ENCODE peak calls at places on chromosomes 11 and 22, in eight cellular contexts. One of them, this sample, is unnamed.

GRCh38 chr11:109237636-109238035 is 184.4 kb upstream of the C11orf87 start:
- DNase-seq in brain microvascular endothelial cell: no peak
- DNase-seq in A549: no peak
- DNase-seq in fibroblast of the aortic adventitia: no peak
- DNase-seq in PC-3: no peak
- DNase-seq in neural progenitor cell: no peak
- DNase-seq in sigmoid colon: no peak
- DNase-seq in vagina: no peak
- DNase-seq in this sample: no peak

GRCh38 chr11:57480409-57481137 is 20.2 kb downstream of the RTN4RL2 start:
- DNase-seq in brain microvascular endothelial cell: peak; percentile 29
- DNase-seq in PC-3: peak; percentile 80
- DNase-seq in fibroblast of the aortic adventitia: peak; percentile 42
- DNase-seq in A549: peak; percentile 77
- DNase-seq in vagina: no peak
- DNase-seq in neural progenitor cell: peak; percentile 84
- DNase-seq in sigmoid colon: no peak
- DNase-seq in this sample: peak; percentile 78

GRCh38 chr11:28123151-28123571 is 15.0 kb downstream of the METTL15 start:
- DNase-seq in PC-3: peak; percentile 58
- DNase-seq in sigmoid colon: no peak
- DNase-seq in A549: no peak
- DNase-seq in fibroblast of the aortic adventitia: no peak
- DNase-seq in brain microvascular endothelial cell: no peak
- DNase-seq in vagina: no peak
- DNase-seq in neural progenitor cell: no peak
- DNase-seq in this sample: no peak

GRCh38 chr11:8259316-8259995 is 4.2 kb downstream of the LMO1 start:
- DNase-seq in A549: no peak
- DNase-seq in neural progenitor cell: no peak
- DNase-seq in fibroblast of the aortic adventitia: no peak
- DNase-seq in brain microvascular endothelial cell: no peak
- DNase-seq in vagina: no peak
- DNase-seq in sigmoid colon: peak; percentile 61
- DNase-seq in PC-3: no peak
- DNase-seq in this sample: no peak

GRCh38 chr22:19896665-19897355 is 42.1 kb upstream of the GNB1L start:
- DNase-seq in A549: no peak
- DNase-seq in sigmoid colon: no peak
- DNase-seq in neural progenitor cell: no peak
- DNase-seq in fibroblast of the aortic adventitia: no peak
- DNase-seq in brain microvascular endothelial cell: no peak
- DNase-seq in vagina: no peak
- DNase-seq in PC-3: no peak
- DNase-seq in this sample: no peak

GRCh38 chr11:69655479-69656394 is 14.8 kb downstream of the CCND1 start:
- DNase-seq in fibroblast of the aortic adventitia: no peak
- DNase-seq in sigmoid colon: peak; percentile 58
- DNase-seq in neural progenitor cell: no peak
- DNase-seq in brain microvascular endothelial cell: no peak
- DNase-seq in A549: no peak
- DNase-seq in vagina: no peak
- DNase-seq in PC-3: peak; percentile 46
- DNase-seq in this sample: no peak

GRCh38 chr11:64844330-64845124 is at the start of gene CDC42BPG:
- DNase-seq in A549: peak; percentile 68
- DNase-seq in brain microvascular endothelial cell: peak; percentile 37
- DNase-seq in neural progenitor cell: peak; percentile 82
- DNase-seq in PC-3: peak; percentile 95
- DNase-seq in sigmoid colon: no peak
- DNase-seq in vagina: no peak
- DNase-seq in fibroblast of the aortic adventitia: peak; percentile 45
- DNase-seq in this sample: peak; percentile 58

GRCh38 chr11:76806608-76807205 is 23.6 kb downstream of the TSKU start:
- DNase-seq in sigmoid colon: no peak
- DNase-seq in neural progenitor cell: no peak
- DNase-seq in brain microvascular endothelial cell: no peak
- DNase-seq in PC-3: no peak
- DNase-seq in A549: no peak
- DNase-seq in fibroblast of the aortic adventitia: no peak
- DNase-seq in vagina: no peak
- DNase-seq in this sample: no peak

GRCh38 chr11:1830500-1831223 is 4.1 kb upstream of the SYT8 start:
- DNase-seq in brain microvascular endothelial cell: no peak
- DNase-seq in fibroblast of the aortic adventitia: no peak
- DNase-seq in neural progenitor cell: no peak
- DNase-seq in A549: no peak
- DNase-seq in sigmoid colon: no peak
- DNase-seq in PC-3: no peak
- DNase-seq in vagina: no peak
- DNase-seq in this sample: no peak

GRCh38 chr11:77269484-77270123 is 31.9 kb downstream of the GDPD4 start:
- DNase-seq in sigmoid colon: no peak
- DNase-seq in brain microvascular endothelial cell: peak; percentile 29
- DNase-seq in PC-3: peak; percentile 62
- DNase-seq in A549: no peak
- DNase-seq in vagina: no peak
- DNase-seq in fibroblast of the aortic adventitia: no peak
- DNase-seq in neural progenitor cell: no peak
- DNase-seq in this sample: no peak

GRCh38 chr11:119417726-119418540 is 5.0 kb downstream of the THY1 start:
- DNase-seq in A549: no peak
- DNase-seq in vagina: no peak
- DNase-seq in PC-3: peak; percentile 70
- DNase-seq in neural progenitor cell: no peak
- DNase-seq in brain microvascular endothelial cell: peak; percentile 62
- DNase-seq in sigmoid colon: no peak
- DNase-seq in fibroblast of the aortic adventitia: peak; percentile 92
- DNase-seq in this sample: no peak

GRCh38 chr11:87926250-87926970 is 248.8 kb downstream of the RAB38 start:
- DNase-seq in fibroblast of the aortic adventitia: peak; percentile 1
- DNase-seq in sigmoid colon: no peak
- DNase-seq in neural progenitor cell: no peak
- DNase-seq in vagina: no peak
- DNase-seq in brain microvascular endothelial cell: peak; percentile 90
- DNase-seq in PC-3: peak; percentile 98
- DNase-seq in A549: peak; percentile 29
- DNase-seq in this sample: no peak

GRCh38 chr11:292211-293121 is 3.5 kb downstream of the PGGHG start:
- DNase-seq in vagina: no peak
- DNase-seq in A549: no peak
- DNase-seq in sigmoid colon: peak; percentile 60
- DNase-seq in neural progenitor cell: no peak
- DNase-seq in fibroblast of the aortic adventitia: no peak
- DNase-seq in brain microvascular endothelial cell: no peak
- DNase-seq in PC-3: no peak
- DNase-seq in this sample: no peak

GRCh38 chr11:68992743-68993255 is 12.0 kb upstream of the MRGPRD start:
- DNase-seq in fibroblast of the aortic adventitia: no peak
- DNase-seq in PC-3: no peak
- DNase-seq in neural progenitor cell: no peak
- DNase-seq in sigmoid colon: peak; percentile 41
- DNase-seq in brain microvascular endothelial cell: no peak
- DNase-seq in A549: no peak
- DNase-seq in vagina: no peak
- DNase-seq in this sample: no peak

GRCh38 chr22:26482171-26482570 is 1.4 kb downstream of the HPS4 start:
- DNase-seq in sigmoid colon: no peak
- DNase-seq in PC-3: no peak
- DNase-seq in A549: no peak
- DNase-seq in brain microvascular endothelial cell: no peak
- DNase-seq in fibroblast of the aortic adventitia: no peak
- DNase-seq in vagina: no peak
- DNase-seq in neural progenitor cell: no peak
- DNase-seq in this sample: no peak
- TF ChIP-seq CTCF in sigmoid colon: no peak
- TF ChIP-seq CTCF in PC-3: no peak
- TF ChIP-seq CTCF in A549: no peak
- TF ChIP-seq CTCF in brain microvascular endothelial cell: no peak
- TF ChIP-seq CTCF in fibroblast of the aortic adventitia: no peak
- TF ChIP-seq CTCF in vagina: no peak
- TF ChIP-seq CTCF in neural progenitor cell: no peak
- TF ChIP-seq CTCF in this sample: no peak

GRCh38 chr11:111307472-111308108 is 9.2 kb downstream of the POU2AF3 start:
- DNase-seq in A549: no peak
- DNase-seq in fibroblast of the aortic adventitia: no peak
- DNase-seq in neural progenitor cell: no peak
- DNase-seq in brain microvascular endothelial cell: no peak
- DNase-seq in vagina: no peak
- DNase-seq in sigmoid colon: no peak
- DNase-seq in PC-3: peak; percentile 37
- DNase-seq in this sample: no peak

GRCh38 chr11:111310088-111310487 is 11.7 kb downstream of the POU2AF3 start:
- DNase-seq in neural progenitor cell: no peak
- DNase-seq in brain microvascular endothelial cell: no peak
- DNase-seq in vagina: no peak
- DNase-seq in A549: no peak
- DNase-seq in fibroblast of the aortic adventitia: no peak
- DNase-seq in sigmoid colon: no peak
- DNase-seq in PC-3: peak; percentile 44
- DNase-seq in this sample: no peak

GRCh38 chr11:111309516-111309915 is 11.2 kb downstream of the POU2AF3 start:
- DNase-seq in brain microvascular endothelial cell: no peak
- DNase-seq in sigmoid colon: no peak
- DNase-seq in neural progenitor cell: no peak
- DNase-seq in fibroblast of the aortic adventitia: no peak
- DNase-seq in PC-3: no peak
- DNase-seq in A549: no peak
- DNase-seq in vagina: no peak
- DNase-seq in this sample: no peak

GRCh38 chr11:111306321-111306720 is 8.0 kb downstream of the POU2AF3 start:
- DNase-seq in A549: no peak
- DNase-seq in brain microvascular endothelial cell: no peak
- DNase-seq in PC-3: no peak
- DNase-seq in sigmoid colon: no peak
- DNase-seq in neural progenitor cell: no peak
- DNase-seq in vagina: no peak
- DNase-seq in fibroblast of the aortic adventitia: no peak
- DNase-seq in this sample: no peak

DNA sequence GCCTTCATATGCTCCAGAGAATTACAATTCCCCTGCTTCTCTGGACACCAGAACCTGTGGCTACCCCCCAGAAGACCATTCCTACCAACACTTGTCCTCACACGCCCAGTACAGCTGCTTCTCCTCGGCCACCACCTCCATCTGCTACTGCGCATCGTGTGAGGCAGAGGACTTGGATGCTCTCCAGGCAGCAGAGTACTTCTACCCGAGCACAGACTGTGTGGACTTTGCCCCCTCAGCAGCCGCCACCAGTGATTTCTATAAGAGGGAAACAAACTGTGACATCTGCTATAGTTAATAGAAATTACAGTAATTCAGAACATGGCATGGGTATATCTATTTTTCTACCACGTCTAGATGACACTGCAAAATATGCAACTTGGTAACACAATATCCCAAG is 9.8 kb downstream of the POU2AF3 start:
- DNase-seq in A549: peak; percentile 58
- DNase-seq in PC-3: no peak
- DNase-seq in sigmoid colon: no peak
- DNase-seq in neural progenitor cell: no peak
- DNase-seq in fibroblast of the aortic adventitia: no peak
- DNase-seq in brain microvascular endothelial cell: no peak
- DNase-seq in vagina: no peak
- DNase-seq in this sample: no peak
- TF ChIP-seq CTCF in A549: no peak
- TF ChIP-seq CTCF in PC-3: no peak
- TF ChIP-seq CTCF in sigmoid colon: no peak
- TF ChIP-seq CTCF in neural progenitor cell: no peak
- TF ChIP-seq CTCF in fibroblast of the aortic adventitia: no peak
- TF ChIP-seq CTCF in brain microvascular endothelial cell: no peak
- TF ChIP-seq CTCF in vagina: no peak
- TF ChIP-seq CTCF in this sample: no peak

GRCh38 chr11:100681064-100681502 is 6.0 kb upstream of the ARHGAP42 start:
- DNase-seq in brain microvascular endothelial cell: peak; percentile 61
- DNase-seq in sigmoid colon: peak; percentile 75
- DNase-seq in A549: peak; percentile 72
- DNase-seq in PC-3: peak; percentile 91
- DNase-seq in vagina: no peak
- DNase-seq in neural progenitor cell: no peak
- DNase-seq in fibroblast of the aortic adventitia: no peak
- DNase-seq in this sample: no peak

GRCh38 chr11:100683107-100683506 is 4.0 kb upstream of the ARHGAP42 start:
- DNase-seq in neural progenitor cell: no peak
- DNase-seq in A549: no peak
- DNase-seq in sigmoid colon: no peak
- DNase-seq in brain microvascular endothelial cell: no peak
- DNase-seq in PC-3: no peak
- DNase-seq in vagina: no peak
- DNase-seq in fibroblast of the aortic adventitia: no peak
- DNase-seq in this sample: no peak

GRCh38 chr11:100680070-100680469 is 7.0 kb upstream of the ARHGAP42 start:
- DNase-seq in PC-3: no peak
- DNase-seq in neural progenitor cell: no peak
- DNase-seq in sigmoid colon: no peak
- DNase-seq in A549: no peak
- DNase-seq in vagina: no peak
- DNase-seq in brain microvascular endothelial cell: no peak
- DNase-seq in fibroblast of the aortic adventitia: no peak
- DNase-seq in this sample: no peak

GRCh38 chr11:100684101-100685065 is 2.7 kb upstream of the ARHGAP42 start:
- DNase-seq in PC-3: peak; percentile 78
- DNase-seq in fibroblast of the aortic adventitia: no peak
- DNase-seq in A549: peak; percentile 69
- DNase-seq in neural progenitor cell: no peak
- DNase-seq in sigmoid colon: no peak
- DNase-seq in brain microvascular endothelial cell: no peak
- DNase-seq in vagina: no peak
- DNase-seq in this sample: no peak

DNA sequence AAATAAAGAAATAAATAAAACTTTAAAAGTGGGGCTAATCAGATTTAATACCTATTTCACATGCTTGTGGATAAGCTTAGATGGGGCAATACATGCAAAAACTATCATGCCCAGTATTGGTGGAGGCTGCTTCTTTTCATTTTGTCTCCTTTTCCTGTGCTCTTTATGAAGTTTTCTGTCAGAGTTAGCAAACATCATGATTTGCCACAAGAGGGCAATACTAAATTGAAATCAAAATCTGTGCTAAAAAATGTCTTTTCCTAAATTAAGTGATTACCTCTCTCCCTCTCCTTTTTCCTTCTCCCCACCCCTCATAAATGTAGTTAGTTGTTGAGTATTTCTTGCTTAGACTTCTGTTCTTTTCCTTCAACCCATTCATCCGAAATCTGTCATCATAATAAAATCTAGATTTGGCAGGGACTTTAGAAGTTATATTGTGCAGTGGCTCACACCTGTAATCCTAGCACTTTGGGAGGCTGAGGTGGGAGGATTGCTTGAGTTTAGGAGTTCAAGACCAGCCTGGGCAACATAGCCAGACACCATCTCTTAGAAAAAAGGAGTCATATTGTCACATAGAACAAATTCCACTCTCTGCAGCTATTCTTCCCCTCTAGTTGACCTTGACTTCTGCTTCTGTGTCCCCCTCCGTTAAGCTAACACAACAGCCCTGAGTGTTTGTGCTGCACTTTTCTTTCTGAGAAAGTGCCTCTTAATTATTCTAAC is 4.7 kb upstream of the ARHGAP42 start:
- DNase-seq in sigmoid colon: no peak
- DNase-seq in fibroblast of the aortic adventitia: peak; percentile 68
- DNase-seq in A549: peak; percentile 45
- DNase-seq in PC-3: peak; percentile 78
- DNase-seq in vagina: no peak
- DNase-seq in brain microvascular endothelial cell: no peak
- DNase-seq in neural progenitor cell: no peak
- DNase-seq in this sample: no peak
- TF ChIP-seq CTCF in sigmoid colon: peak; percentile 40
- TF ChIP-seq CTCF in fibroblast of the aortic adventitia: peak; percentile 64
- TF ChIP-seq CTCF in A549: peak; percentile 67
- TF ChIP-seq CTCF in PC-3: peak; percentile 75
- TF ChIP-seq CTCF in vagina: no peak
- TF ChIP-seq CTCF in brain microvascular endothelial cell: peak; percentile 31
- TF ChIP-seq CTCF in neural progenitor cell: peak; percentile 52
- TF ChIP-seq CTCF in this sample: peak; percentile 65

GRCh38 chr11:45212566-45213315 is 66.3 kb downstream of the PRDM11 start:
- DNase-seq in fibroblast of the aortic adventitia: no peak
- DNase-seq in vagina: no peak
- DNase-seq in A549: peak; percentile 25
- DNase-seq in brain microvascular endothelial cell: no peak
- DNase-seq in neural progenitor cell: peak; percentile 67
- DNase-seq in PC-3: no peak
- DNase-seq in sigmoid colon: peak; percentile 70
- DNase-seq in this sample: no peak
- TF ChIP-seq CTCF in fibroblast of the aortic adventitia: no peak
- TF ChIP-seq CTCF in vagina: no peak
- TF ChIP-seq CTCF in A549: peak; percentile 18
- TF ChIP-seq CTCF in brain microvascular endothelial cell: peak; percentile 40
- TF ChIP-seq CTCF in neural progenitor cell: peak; percentile 72
- TF ChIP-seq CTCF in PC-3: peak; percentile 34
- TF ChIP-seq CTCF in sigmoid colon: no peak
- TF ChIP-seq CTCF in this sample: no peak